ENCODE peak calls at places on chromosomes 6 and 20, in five cellular contexts. F is omental fat pad, U is RCC 7860, A is kidney glomerular epithelial cell, C is kidney tubule cell. Z is an unnamed sample.

GRCh38 chr6:32883789-32884188 is 29.8 kb downstream of the PSMB9 start:
- DNase-seq in C (no peak), F (no peak), A (no peak), U (no peak), Z (peak)

GRCh38 chr6:165677091-165677490 is 14.1 kb upstream of the PDE10A start:
- DNase-seq in A (no peak), C (no peak), F (no peak), U (no peak), Z (no peak)

GRCh38 chr6:30163090-30163917 is at the start of gene TRIM15:
- DNase-seq in F (no peak), C (peak), U (no peak), A (no peak), Z (peak)

GRCh38 chr6:39440039-39440426 is 117.5 kb upstream of the KCNK16 start:
- DNase-seq in F (no peak), U (no peak), C (no peak), A (no peak), Z (peak)

GRCh38 chr20:32999603-33000250 is 4.5 kb downstream of the SUN5 start:
- DNase-seq in A (no peak), U (no peak), C (no peak), F (no peak), Z (no peak)

GRCh38 chr6:112560651-112561050 is 213.5 kb downstream of the RFPL4B start:
- DNase-seq in F (no peak), C (no peak), A (no peak), U (no peak), Z (no peak)

GRCh38 chr6:71383891-71384489 is 95.4 kb downstream of the OGFRL1 start:
- DNase-seq in A (peak), U (peak), F (no peak), C (peak), Z (peak)

GRCh38 chr20:32443386-32443974 is 85.3 kb downstream of the ASXL1 start:
- DNase-seq in U (no peak), A (no peak), C (no peak), F (no peak), Z (no peak)

GRCh38 chr6:130885392-130886192 is 58.4 kb downstream of the SMLR1 start:
- DNase-seq in F (peak), A (peak), U (peak), C (peak), Z (peak)

GRCh38 chr6:168941036-168941435 is 312.6 kb downstream of the THBS2 start:
- DNase-seq in F (no peak), U (no peak), C (no peak), A (no peak), Z (no peak)

GRCh38 chr6:25576920-25577319 is 75.1 kb upstream of the SCGN start:
- DNase-seq in U (no peak), C (no peak), A (no peak), F (no peak), Z (no peak)

GRCh38 chr6:143232849-143233248 is 172.2 kb downstream of the AIG1 start:
- DNase-seq in F (no peak), C (peak), U (no peak), A (no peak), Z (peak)

GRCh38 chr20:20624914-20625313 is 87.5 kb downstream of the RALGAPA2 start:
- DNase-seq in C (no peak), F (no peak), U (no peak), A (no peak), Z (no peak)

GRCh38 chr6:4103929-4104328 is 25.0 kb upstream of the FAM217A start:
- DNase-seq in C (peak), F (no peak), U (no peak), A (no peak), Z (peak)

GRCh38 chr20:39698706-39699211 is 736.6 kb downstream of the DHX35 start:
- DNase-seq in F (no peak), C (no peak), A (no peak), U (no peak), Z (no peak)

GRCh38 chr6:91291071-91291470 is 704.2 kb upstream of the MAP3K7 start:
- DNase-seq in F (no peak), C (peak), A (peak), U (no peak), Z (no peak)

GRCh38 chr20:21251278-21251677 is 51.9 kb upstream of the XRN2 start:
- DNase-seq in A (no peak), U (peak), C (peak), F (no peak), Z (peak)

GRCh38 chr6:30283761-30284160 is 43.0 kb upstream of the TRIM39 start:
- DNase-seq in A (no peak), C (no peak), F (no peak), U (no peak), Z (no peak)

GRCh38 chr6:135281227-135281626 is 100.1 kb downstream of the MYB start:
- DNase-seq in C (no peak), A (no peak), U (no peak), F (no peak), Z (no peak)

GRCh38 chr20:59039233-59039632 is 3.4 kb downstream of the PRELID3B start:
- DNase-seq in A (no peak), F (no peak), C (no peak), U (no peak), Z (peak)

GRCh38 chr6:70980800-70981199 is 23.9 kb upstream of the B3GAT2 start:
- DNase-seq in F (no peak), A (no peak), C (no peak), U (no peak), Z (no peak)

GRCh38 chr20:62330576-62331317 is 27.9 kb downstream of the ADRM1 start:
- DNase-seq in F (no peak), C (no peak), A (no peak), U (no peak), Z (peak)

GRCh38 chr6:82088978-82089855 is 158.3 kb downstream of the IBTK start:
- DNase-seq in C (no peak), U (no peak), A (no peak), F (no peak), Z (peak)

GRCh38 chr20:49935746-49936152 is 448 bp upstream of the RNF114 start:
- DNase-seq in U (no peak), F (no peak), C (no peak), A (no peak), Z (no peak)

GRCh38 chr20:20604357-20604756 is 108.1 kb downstream of the RALGAPA2 start:
- DNase-seq in F (no peak), A (no peak), U (no peak), C (no peak), Z (no peak)

GRCh38 chr6:158207452-158207788 is 39.3 kb downstream of the GTF2H5 start:
- DNase-seq in C (peak), U (no peak), F (no peak), A (no peak), Z (peak)

GRCh38 chr20:3749689-3750639 is 17.5 kb downstream of the HSPA12B start:
- DNase-seq in C (peak), A (peak), U (no peak), F (no peak), Z (peak)

GRCh38 chr6:42704251-42704936 is 18.0 kb downstream of the PRPH2 start:
- DNase-seq in U (no peak), A (no peak), C (no peak), F (no peak), Z (peak)

GRCh38 chr6:160085713-160086505 is 35.7 kb upstream of the SLC22A1 start:
- DNase-seq in A (no peak), U (no peak), C (no peak), F (no peak), Z (no peak)

GRCh38 chr6:2939315-2940009 is 31.9 kb downstream of the SERPINB6 start:
- DNase-seq in A (no peak), F (no peak), U (no peak), C (no peak), Z (no peak)

GRCh38 chr6:42175860-42176259 is 2.7 kb downstream of the GUCA1A start:
- DNase-seq in A (no peak), U (no peak), F (no peak), C (no peak), Z (no peak)

GRCh38 chr6:74857157-74857556 is 348.7 kb downstream of the COL12A1 start:
- DNase-seq in F (no peak), C (peak), U (no peak), A (no peak), Z (no peak)